ENCODE peak calls at places on chromosomes 7 and 10, in four cellular contexts. B is GM03348, O is posterior vena cava, F is GM18507. K is an unnamed sample.

GRCh38 chr10:57579926-57580325 is 687.8 kb downstream of the IPMK start:
- DNase-seq in F (no peak), B (peak; percentile 7), O (no peak), K (peak; percentile 3)

GRCh38 chr10:3780056-3780765 is 4.8 kb downstream of the KLF6 start:
- DNase-seq in O (no peak), F (no peak), B (no peak), K (peak; percentile 35)

GRCh38 chr7:146096994-146097393 is 19.6 kb upstream of the CNTNAP2 start:
- DNase-seq in B (no peak), O (no peak), F (no peak), K (no peak)

GRCh38 chr10:26780793-26781601 is 79.8 kb downstream of the ABI1 start:
- DNase-seq in B (peak; percentile 73), F (no peak), O (no peak), K (peak; percentile 57)

GRCh38 chr10:78336402-78336791 is 302.7 kb downstream of the RPS24 start:
- DNase-seq in F (no peak), O (no peak), B (peak; percentile 95), K (peak; percentile 86)

GRCh38 chr10:131087464-131088215 is 223.9 kb downstream of the TCERG1L start:
- DNase-seq in F (no peak), O (peak; percentile 70), B (no peak), K (no peak)

GRCh38 chr7:120856621-120857352 is 1.2 kb downstream of the TSPAN12 start:
- DNase-seq in O (peak; percentile 79), F (peak; percentile 52), B (peak; percentile 29), K (peak; percentile 38)

GRCh38 chr7:92831716-92832622 is 4.4 kb downstream of the CDK6 start:
- DNase-seq in F (no peak), O (no peak), B (peak; percentile 62), K (peak; percentile 61)

GRCh38 chr7:42014625-42015412 is 222.2 kb downstream of the GLI3 start:
- DNase-seq in F (no peak), O (no peak), B (peak; percentile 29), K (peak; percentile 12)

GRCh38 chr10:31134303-31134928 is 102.8 kb upstream of the ZNF438 start:
- DNase-seq in B (peak; percentile 24), O (no peak), F (peak; percentile 5), K (peak; percentile 48)

GRCh38 chr10:57818522-57818921 is 449.2 kb downstream of the IPMK start:
- DNase-seq in F (no peak), B (no peak), O (no peak), K (no peak)

GRCh38 chr7:117762055-117762454 is 111.2 kb downstream of the CTTNBP2 start:
- DNase-seq in F (no peak), B (no peak), O (no peak), K (no peak)

GRCh38 chr10:61139230-61139928 is 195.4 kb upstream of the RHOBTB1 start:
- DNase-seq in F (no peak), B (no peak), O (no peak), K (no peak)

GRCh38 chr10:103535595-103535994 is 42.1 kb downstream of the NEURL1 start:
- DNase-seq in O (no peak), F (no peak), B (no peak), K (no peak)

GRCh38 chr10:34834274-34834673 is 19.2 kb upstream of the PARD3 start:
- DNase-seq in B (no peak), F (no peak), O (no peak), K (no peak)

GRCh38 chr7:101553018-101553770 is 75.9 kb downstream of the MYL10 start:
- DNase-seq in F (no peak), O (peak; percentile 70), B (no peak), K (peak; percentile 5)

GRCh38 chr7:70719120-70719519 is 412.8 kb upstream of the GALNT17 start:
- DNase-seq in B (no peak), O (no peak), F (no peak), K (no peak)

GRCh38 chr10:123997486-123998196 is 95.8 kb downstream of the CHST15 start:
- DNase-seq in B (peak; percentile 85), F (no peak), O (peak; percentile 83), K (peak; percentile 86)

GRCh38 chr10:3282341-3282740 is 109.8 kb upstream of the PITRM1 start:
- DNase-seq in B (no peak), O (no peak), F (no peak), K (no peak)

GRCh38 chr10:75099952-75100763 is 11.3 kb upstream of the SAMD8 start:
- DNase-seq in B (peak; percentile 94), F (peak; percentile 81), O (peak; percentile 93), K (peak; percentile 90)

GRCh38 chr7:26305048-26305868 is 13.6 kb downstream of the SNX10 start:
- DNase-seq in O (no peak), B (no peak), F (no peak), K (no peak)

GRCh38 chr7:28784166-28784870 is 173.8 kb downstream of the TRIL start:
- DNase-seq in F (no peak), O (no peak), B (peak; percentile 57), K (no peak)

GRCh38 chr7:18086165-18087030 is 58.8 kb upstream of the PRPS1L1 start:
- DNase-seq in F (no peak), O (peak; percentile 84), B (peak; percentile 64), K (peak; percentile 52)

GRCh38 chr7:134636008-134636449 is 10.6 kb upstream of the BPGM start:
- DNase-seq in B (no peak), O (no peak), F (no peak), K (no peak)

GRCh38 chr10:1594372-1595241 is 142.7 kb downstream of the ADARB2 start:
- DNase-seq in F (no peak), O (no peak), B (no peak), K (no peak)

GRCh38 chr10:73785721-73786511 is 510 bp downstream of the ZSWIM8 start:
- DNase-seq in B (peak; percentile 67), F (no peak), O (no peak), K (peak; percentile 72)

GRCh38 chr10:26612151-26612915 is 85.2 kb upstream of the PDSS1 start:
- DNase-seq in B (no peak), O (no peak), F (no peak), K (no peak)

GRCh38 chr7:135808206-135808605 is 59.6 kb upstream of the FAM180A start:
- DNase-seq in F (no peak), B (no peak), O (no peak), K (no peak)

GRCh38 chr10:107163904-107164861 is at the start of gene SORCS1:
- DNase-seq in O (no peak), F (no peak), B (peak; percentile 60), K (peak; percentile 8)

GRCh38 chr7:104341545-104341944 is 13.1 kb downstream of the LHFPL3 start:
- DNase-seq in F (no peak), B (no peak), O (no peak), K (no peak)

GRCh38 chr10:101080933-101081546 is 19.3 kb downstream of the KAZALD1 start:
- DNase-seq in F (no peak), O (no peak), B (peak; percentile 63), K (peak; percentile 61)

GRCh38 chr10:91354166-91354565 is 56.0 kb upstream of the HECTD2 start:
- DNase-seq in O (no peak), B (no peak), F (no peak), K (no peak)

GRCh38 chr10:131855763-131856401 is 44.9 kb upstream of the PPP2R2D start:
- DNase-seq in F (no peak), O (no peak), B (no peak), K (no peak)

GRCh38 chr7:96004598-96004997 is 232.2 kb downstream of the DYNC1I1 start:
- DNase-seq in F (no peak), O (no peak), B (peak; percentile 70), K (peak; percentile 35)

GRCh38 chr7:30247546-30248386 is 36.6 kb upstream of the ZNRF2 start:
- DNase-seq in F (no peak), O (no peak), B (no peak), K (no peak)

GRCh38 chr7:28708033-28708451 is 250.1 kb downstream of the TRIL start:
- DNase-seq in B (peak; percentile 79), O (no peak), F (no peak), K (no peak)

GRCh38 chr10:113434315-113434714 is 118.5 kb upstream of the HABP2 start:
- DNase-seq in B (no peak), F (no peak), O (no peak), K (no peak)

GRCh38 chr7:44186736-44187135 is 2.5 kb downstream of the GCK start:
- DNase-seq in B (no peak), F (no peak), O (no peak), K (no peak)

GRCh38 chr10:71436268-71436922 is 39.7 kb downstream of the CDH23 start:
- DNase-seq in O (no peak), B (no peak), F (no peak), K (no peak)

K was measured in AG08396.